ENCODE peak calls at places on chromosome 19, in eight cellular contexts. O is NCI-H748 treated with DMSO at 0.1 percent for 48 hours; X is activated CD4-positive, alpha-beta T cell treated with anti-CD3 and anti-CD28 coated beads, Interleukin-2, amount 10 ng/mL, durations not matched to agents 7 days and 5 days; Y is NCI-H187 treated with DMSO at 0.1 percent for 48 hours; E is spleen; S is SHP77 treated with DMSO at 0.1 percent for 48 hours; B is anterior cingulate cortex; A is head of caudate nucleus. W is an unnamed sample.

GRCh38 chr19:40622773-40623075 is 21.6 kb downstream of the LTBP4 start:
- DNase-seq in O (no peak), X (no peak), Y (no peak), E (no peak), S (no peak), B (no peak), A (no peak), W (no peak)

GRCh38 chr19:19674315-19674714 is 5.7 kb downstream of the ZNF101 start:
- DNase-seq in O (no peak), X (no peak), Y (no peak), E (no peak), S (no peak), B (no peak), A (no peak), W (no peak)

GRCh38 chr19:16571283-16571682 is 932 bp downstream of the SLC35E1 start:
- DNase-seq in O (no peak), X (no peak), Y (no peak), E (no peak), S (no peak), B (no peak), A (no peak), W (peak)

GRCh38 chr19:42360787-42361544 is 29.1 kb downstream of the CNFN start:
- DNase-seq in O (no peak), X (no peak), Y (no peak), E (no peak), S (no peak), B (no peak), A (no peak), W (no peak)

GRCh38 chr19:39941615-39942507 is 7.4 kb upstream of the FCGBP start:
- DNase-seq in O (no peak), X (peak), Y (no peak), E (no peak), S (no peak), B (no peak), A (no peak), W (no peak)

GRCh38 chr19:42066075-42066754 is 3.8 kb downstream of the GRIK5 start:
- DNase-seq in O (peak), X (peak), Y (no peak), E (no peak), S (no peak), B (peak), A (peak), W (no peak)

GRCh38 chr19:58558623-58559274 is 338 bp upstream of the UBE2M start:
- DNase-seq in O (no peak), X (peak), Y (no peak), E (peak), S (no peak), B (no peak), A (peak), W (peak)

GRCh38 chr19:11035441-11036377 is 53.6 kb upstream of the LDLR start:
- DNase-seq in O (peak), X (peak), Y (no peak), E (peak), S (peak), B (peak), A (peak), W (peak)

GRCh38 chr19:3949294-3949693 is 16.4 kb downstream of the NMRK2 start:
- DNase-seq in O (no peak), X (no peak), Y (no peak), E (no peak), S (no peak), B (no peak), A (no peak), W (no peak)

GRCh38 chr19:11286312-11286974 is 9.5 kb upstream of the TSPAN16 start:
- DNase-seq in O (no peak), X (no peak), Y (no peak), E (no peak), S (no peak), B (no peak), A (no peak), W (no peak)

GRCh38 chr19:36604656-36605100 is 435 bp upstream of the ZNF382 start:
- DNase-seq in O (no peak), X (peak), Y (no peak), E (peak), S (no peak), B (peak), A (peak), W (peak)

GRCh38 chr19:19751846-19752245 is 18.9 kb upstream of the ZNF14 start:
- DNase-seq in O (no peak), X (no peak), Y (no peak), E (no peak), S (no peak), B (no peak), A (no peak), W (no peak)

GRCh38 chr19:16445238-16446107 is 26.3 kb downstream of the EPS15L1 start:
- DNase-seq in O (no peak), X (no peak), Y (no peak), E (peak), S (no peak), B (no peak), A (no peak), W (no peak)

GRCh38 chr19:902446-903226 is 9.4 kb downstream of the RNU6-9 start:
- DNase-seq in O (no peak), X (no peak), Y (no peak), E (no peak), S (no peak), B (no peak), A (no peak), W (no peak)

GRCh38 chr19:46704379-46705076 is 12.4 kb downstream of the PRKD2 start:
- DNase-seq in O (peak), X (peak), Y (no peak), E (peak), S (no peak), B (no peak), A (peak), W (peak)

GRCh38 chr19:10289167-10289835 is 451 bp upstream of the ICAM5 start:
- DNase-seq in O (peak), X (peak), Y (no peak), E (peak), S (peak), B (peak), A (peak), W (no peak)

GRCh38 chr19:16896913-16897571 is 8.2 kb downstream of the F2RL3 start:
- DNase-seq in O (no peak), X (peak), Y (no peak), E (peak), S (peak), B (peak), A (peak), W (peak)

GRCh38 chr19:57088125-57088524 is 31.7 kb upstream of the USP29 start:
- DNase-seq in O (no peak), X (no peak), Y (no peak), E (no peak), S (no peak), B (no peak), A (no peak), W (no peak)

GRCh38 chr19:6800991-6801396 is 28.5 kb downstream of the VAV1 start:
- DNase-seq in O (no peak), X (peak), Y (no peak), E (no peak), S (no peak), B (no peak), A (no peak), W (no peak)

GRCh38 chr19:12838182-12838890 is at the start of gene MAST1:
- DNase-seq in O (peak), X (peak), Y (no peak), E (peak), S (peak), B (no peak), A (peak), W (peak)

GRCh38 chr19:46639356-46640061 is 3.5 kb upstream of the GNG8 start:
- DNase-seq in O (no peak), X (peak), Y (no peak), E (peak), S (no peak), B (no peak), A (no peak), W (peak)

GRCh38 chr19:18967358-18968146 is 26.5 kb upstream of the HOMER3 start:
- DNase-seq in O (no peak), X (no peak), Y (no peak), E (peak), S (no peak), B (no peak), A (no peak), W (peak)

GRCh38 chr19:16024266-16025107 is 51.8 kb upstream of the TPM4 start:
- DNase-seq in O (no peak), X (no peak), Y (no peak), E (no peak), S (no peak), B (no peak), A (no peak), W (no peak)

GRCh38 chr19:15721208-15721607 is 6.6 kb upstream of the OR10H2 start:
- DNase-seq in O (no peak), X (no peak), Y (no peak), E (no peak), S (no peak), B (no peak), A (no peak), W (no peak)

GRCh38 chr19:6674868-6675305 is 4.9 kb upstream of the TNFSF14 start:
- DNase-seq in O (no peak), X (peak), Y (no peak), E (peak), S (no peak), B (no peak), A (peak), W (peak)

GRCh38 chr19:2015611-2015950 is at the start of gene BTBD2:
- DNase-seq in O (no peak), X (peak), Y (peak), E (no peak), S (no peak), B (no peak), A (peak), W (peak)

GRCh38 chr19:4577020-4577782 is 17.7 kb upstream of the SEMA6B start:
- DNase-seq in O (no peak), X (no peak), Y (no peak), E (no peak), S (no peak), B (no peak), A (no peak), W (no peak)

GRCh38 chr19:4208385-4209094 is 20.8 kb upstream of the EBI3 start:
- DNase-seq in O (no peak), X (no peak), Y (no peak), E (no peak), S (no peak), B (no peak), A (no peak), W (no peak)

GRCh38 chr19:3098515-3099346 is 4.6 kb downstream of the GNA11 start:
- DNase-seq in O (no peak), X (peak), Y (no peak), E (peak), S (no peak), B (no peak), A (no peak), W (peak)

GRCh38 chr19:29805026-29805925 is 6.5 kb upstream of the CCNE1 start:
- DNase-seq in O (no peak), X (no peak), Y (no peak), E (peak), S (no peak), B (no peak), A (no peak), W (peak)

GRCh38 chr19:45607071-45608029 is 5.3 kb upstream of the GPR4 start:
- DNase-seq in O (no peak), X (peak), Y (no peak), E (peak), S (peak), B (peak), A (peak), W (peak)

GRCh38 chr19:45767881-45768643 is 990 bp downstream of the SIX5 start:
- DNase-seq in O (peak), X (no peak), Y (no peak), E (peak), S (no peak), B (peak), A (no peak), W (peak)

GRCh38 chr19:4089400-4089908 is 22.8 kb upstream of the ZBTB7A start:
- DNase-seq in O (no peak), X (peak), Y (no peak), E (peak), S (no peak), B (no peak), A (no peak), W (no peak)

GRCh38 chr19:49409441-49410029 is 13.7 kb downstream of the PTH2 start:
- DNase-seq in O (no peak), X (peak), Y (no peak), E (no peak), S (no peak), B (no peak), A (no peak), W (no peak)

GRCh38 chr19:49570138-49570856 is 10.1 kb downstream of the NOSIP start:
- DNase-seq in O (peak), X (peak), Y (no peak), E (no peak), S (peak), B (no peak), A (no peak), W (peak)

GRCh38 chr19:19111138-19111835 is 27.0 kb downstream of the TMEM161A start:
- DNase-seq in O (no peak), X (no peak), Y (no peak), E (no peak), S (no peak), B (no peak), A (no peak), W (no peak)

GRCh38 chr19:17220207-17220758 is 5.1 kb downstream of the USE1 start:
- DNase-seq in O (no peak), X (no peak), Y (no peak), E (no peak), S (no peak), B (peak), A (peak), W (peak)

GRCh38 chr19:56097306-56097705 is 23.8 kb downstream of the ZNF787 start:
- DNase-seq in O (no peak), X (no peak), Y (no peak), E (peak), S (no peak), B (no peak), A (no peak), W (no peak)

W was measured in body of pancreas.